ENCODE peak calls at places on chromosomes 11 and 22, in six cellular contexts. C is right cardiac atrium, Q is mammary epithelial cell, X is HFF-Myc, J is RWPE2, N is pancreas. K is an unnamed sample.

GRCh38 chr11:60168306-60168705 is 14.6 kb downstream of the MS4A6A start:
- DNase-seq in N (no peak), X (no peak), C (no peak), Q (peak; percentile 55), J (no peak), K (no peak)

GRCh38 chr11:117822031-117822521 is 2.5 kb downstream of the FXYD2 start:
- DNase-seq in X (no peak), J (peak; percentile 61), N (no peak), Q (no peak), C (peak; percentile 49), K (no peak)

GRCh38 chr11:74169736-74170458 is 905 bp downstream of the C2CD3 start:
- DNase-seq in J (no peak), X (no peak), N (no peak), Q (no peak), C (no peak), K (no peak)

GRCh38 chr11:100536979-100537378 is 150.1 kb upstream of the ARHGAP42 start:
- DNase-seq in J (no peak), Q (peak; percentile 71), N (no peak), X (no peak), C (no peak), K (no peak)

GRCh38 chr11:44866301-44866700 is 84.4 kb downstream of the TP53I11 start:
- DNase-seq in J (no peak), X (no peak), N (no peak), Q (no peak), C (no peak), K (no peak)

GRCh38 chr11:13140028-13140870 is 131.1 kb downstream of the RASSF10 start:
- DNase-seq in N (peak; percentile 82), X (peak; percentile 14), Q (peak; percentile 74), C (no peak), J (no peak), K (peak; percentile 94)

GRCh38 chr11:61730222-61730994 is 22.0 kb upstream of the MYRF start:
- DNase-seq in C (no peak), N (peak; percentile 75), X (no peak), J (peak; percentile 90), Q (peak; percentile 95), K (no peak)

GRCh38 chr11:33829430-33830141 is 55.3 kb upstream of the FBXO3 start:
- DNase-seq in X (peak; percentile 38), Q (peak; percentile 66), N (peak; percentile 37), J (no peak), C (peak; percentile 34), K (peak; percentile 22)

GRCh38 chr11:200224-201003 is 6.8 kb downstream of the BET1L start:
- DNase-seq in X (no peak), C (no peak), Q (no peak), N (no peak), J (no peak), K (no peak)

GRCh38 chr11:114098927-114099326 is 39.4 kb downstream of the ZBTB16 start:
- DNase-seq in J (no peak), X (no peak), Q (no peak), C (no peak), N (peak; percentile 70), K (no peak)

GRCh38 chr11:114094516-114094915 is 35.0 kb downstream of the ZBTB16 start:
- DNase-seq in Q (no peak), J (no peak), C (no peak), X (no peak), N (no peak), K (no peak)

GRCh38 chr11:114095899-114096298 is 36.4 kb downstream of the ZBTB16 start:
- DNase-seq in X (no peak), Q (no peak), J (no peak), N (no peak), C (no peak), K (no peak)

GRCh38 chr11:114102993-114103896 is 43.7 kb downstream of the ZBTB16 start:
- DNase-seq in Q (no peak), X (no peak), J (no peak), N (no peak), C (no peak), K (no peak)

DNA sequence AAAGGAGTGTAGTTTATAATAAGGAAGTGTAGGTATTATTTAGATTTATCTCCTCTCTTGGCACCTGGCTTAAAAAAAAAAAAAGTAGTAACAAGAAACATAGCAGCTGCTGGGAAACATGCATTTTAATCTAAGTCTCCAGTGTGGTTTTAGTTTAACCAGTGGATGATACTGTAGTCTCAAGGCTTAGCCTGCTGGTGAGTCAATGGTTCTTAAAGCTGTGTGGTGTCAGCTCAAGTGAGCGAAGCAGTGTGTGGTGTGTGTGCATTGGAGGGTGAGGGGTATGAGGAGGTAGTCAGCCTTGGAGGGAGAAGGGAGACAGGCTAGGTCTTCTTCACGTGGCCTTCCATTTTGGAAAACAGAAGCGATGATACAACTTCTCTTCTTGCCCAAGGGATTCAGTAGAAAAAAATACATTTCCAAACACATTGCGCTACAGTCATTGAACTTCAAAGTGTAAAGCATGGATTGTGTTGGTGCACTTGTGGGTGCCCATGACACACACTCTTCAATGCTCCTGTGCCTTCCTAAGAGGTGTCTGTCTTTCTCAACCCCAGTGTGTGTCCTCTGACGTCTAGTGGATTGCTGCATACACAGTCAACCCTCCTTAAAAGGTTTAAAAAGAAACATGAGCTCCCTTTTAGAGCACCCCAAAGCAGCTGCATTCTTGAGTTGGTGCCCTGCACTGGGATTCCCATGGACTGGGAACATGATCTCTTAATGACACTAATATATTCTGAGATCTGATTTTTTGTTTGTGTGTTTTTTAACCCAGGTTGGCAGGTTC is 40.1 kb downstream of the ZBTB16 start:
- DNase-seq in Q (no peak), N (peak; percentile 53), J (no peak), X (no peak), C (no peak), K (peak; percentile 70)
- H3K4me3 ChIP-seq in Q (no peak overlapping the region), N (peak overlapping the region; percentile 15), J (no peak overlapping the region), X (no peak overlapping the region), C (no peak overlapping the region), K (no peak overlapping the region)

GRCh38 chr22:29702025-29702930 is 17.5 kb upstream of the CABP7 start:
- DNase-seq in Q (no peak), J (no peak), N (no peak), C (no peak), X (no peak), K (no peak)
- H3K4me3 ChIP-seq in Q (no peak overlapping the region), J (no peak overlapping the region), N (no peak overlapping the region), C (no peak overlapping the region), X (no peak overlapping the region), K (no peak overlapping the region)

DNA sequence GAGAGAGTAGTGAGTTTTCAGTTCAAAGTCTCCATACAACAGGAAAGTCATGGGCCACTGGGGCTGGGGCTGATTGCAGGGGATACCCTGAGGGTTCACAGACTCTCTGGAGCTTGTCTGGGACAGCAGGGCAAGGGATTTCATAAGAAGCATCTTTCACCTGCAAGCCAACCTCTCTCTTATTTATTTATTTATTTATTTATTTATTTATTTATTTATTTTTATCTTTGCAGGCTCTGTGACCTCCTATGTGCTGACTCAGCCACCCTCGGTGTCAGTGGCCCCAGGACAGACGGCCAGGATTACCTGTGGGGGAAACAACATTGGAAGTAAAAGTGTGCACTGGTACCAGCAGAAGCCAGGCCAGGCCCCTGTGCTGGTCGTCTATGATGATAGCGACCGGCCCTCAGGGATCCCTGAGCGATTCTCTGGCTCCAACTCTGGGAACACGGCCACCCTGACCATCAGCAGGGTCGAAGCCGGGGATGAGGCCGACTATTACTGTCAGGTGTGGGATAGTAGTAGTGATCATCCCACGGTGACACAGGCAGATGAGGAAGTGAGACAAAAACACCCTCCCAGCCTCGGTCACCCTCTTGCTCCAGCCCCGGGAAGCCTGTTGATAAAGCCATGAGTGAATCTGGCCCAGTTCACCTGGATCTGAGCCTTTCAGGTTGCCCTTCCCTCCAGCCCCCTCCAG is 68.4 kb downstream of the GGTLC2 start:
- DNase-seq in C (no peak), X (no peak), N (no peak), J (no peak), Q (no peak), K (no peak)
- H3K4me3 ChIP-seq in C (no peak overlapping the region), X (no peak overlapping the region), N (no peak overlapping the region), J (no peak overlapping the region), Q (no peak overlapping the region), K (no peak overlapping the region)

GRCh38 chr11:1507381-1508140 is 21.0 kb upstream of the MOB2 start:
- DNase-seq in X (no peak), N (no peak), Q (no peak), C (peak; percentile 36), J (no peak), K (no peak)

GRCh38 chr11:1508491-1508891 is 21.9 kb upstream of the MOB2 start:
- DNase-seq in N (no peak), Q (no peak), C (peak; percentile 10), X (no peak), J (no peak), K (no peak)

GRCh38 chr11:1510928-1511327 is 24.3 kb upstream of the MOB2 start:
- DNase-seq in C (peak; percentile 9), Q (no peak), X (no peak), J (peak; percentile 18), N (no peak), K (no peak)

GRCh38 chr11:1509626-1510255 is 23.2 kb upstream of the MOB2 start:
- DNase-seq in J (peak; percentile 29), X (no peak), N (no peak), C (peak; percentile 0), Q (no peak), K (no peak)

DNA sequence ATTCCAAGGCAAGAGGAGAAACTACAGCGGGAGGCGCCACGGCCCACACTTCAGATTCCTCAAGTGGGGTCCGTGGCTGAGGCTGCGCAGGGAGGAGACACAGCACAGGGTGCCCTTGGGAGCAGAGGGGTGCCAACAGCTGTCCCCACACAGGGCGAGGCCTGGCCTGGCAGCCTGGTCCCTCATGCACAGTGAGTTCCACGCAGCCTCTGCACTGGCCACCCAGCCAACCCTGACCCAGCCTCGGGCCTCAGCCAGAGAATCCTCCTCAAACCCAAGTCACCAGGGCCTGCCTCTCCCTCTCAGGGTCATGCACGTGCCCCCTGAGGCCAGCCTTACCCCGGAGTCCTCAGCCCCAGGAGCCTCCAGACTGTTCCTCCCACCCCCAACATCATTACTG is 22.4 kb upstream of the MOB2 start:
- DNase-seq in J (peak; percentile 41), N (no peak), X (no peak), Q (no peak), C (peak; percentile 9), K (no peak)
- H3K4me3 ChIP-seq in J (no peak overlapping the region), N (no peak overlapping the region), X (no peak overlapping the region), Q (no peak overlapping the region), C (no peak overlapping the region), K (no peak overlapping the region)

K was measured in epithelial cell of proximal tubule.